ENCODE peak calls at places on chromosomes 7 and 10, in nine cellular contexts. Q, B, E, Y, U, W, C, L and T are unnamed samples.

GRCh38 chr7:45686441-45687184 is 112.4 kb downstream of the ADCY1 start:
- DNase-seq in Q (no peak), B (no peak), E (no peak), Y (peak; percentile 13), U (no peak), W (no peak), C (no peak), L (no peak), T (no peak)

GRCh38 chr7:12646139-12646538 is 41.3 kb upstream of the ARL4A start:
- DNase-seq in Q (peak; percentile 73), B (no peak), E (no peak), Y (no peak), U (no peak), W (no peak), C (no peak), L (no peak), T (no peak)

GRCh38 chr7:38373155-38373554 is 99.7 kb upstream of the TARP start:
- DNase-seq in Q (no peak), B (no peak), E (no peak), Y (no peak), U (no peak), W (no peak), C (no peak), L (no peak), T (no peak)

GRCh38 chr10:12542271-12542670 is 192.9 kb downstream of the CAMK1D start:
- DNase-seq in Q (no peak), B (no peak), E (no peak), Y (no peak), U (no peak), W (no peak), C (no peak), L (no peak), T (no peak)

GRCh38 chr7:18162653-18163052 is 135.0 kb upstream of the PRPS1L1 start:
- DNase-seq in Q (no peak), B (no peak), E (no peak), Y (no peak), U (no peak), W (no peak), C (no peak), L (no peak), T (no peak)

GRCh38 chr7:111772716-111773115 is 210.4 kb upstream of the IMMP2L start:
- DNase-seq in Q (no peak), B (no peak), E (no peak), Y (no peak), U (no peak), W (no peak), C (no peak), L (no peak), T (no peak)

GRCh38 chr10:44925224-44925623 is 14.1 kb downstream of the TMEM72 start:
- DNase-seq in Q (peak; percentile 27), B (peak; percentile 35), E (no peak), Y (no peak), U (no peak), W (no peak), C (peak; percentile 48), L (peak; percentile 58), T (no peak)

GRCh38 chr10:113199459-113199858 is 249.4 kb downstream of the TCF7L2 start:
- DNase-seq in Q (peak; percentile 55), B (peak; percentile 41), E (no peak), Y (no peak), U (no peak), W (peak; percentile 30), C (no peak), L (no peak), T (no peak)

GRCh38 chr10:77485847-77486246 is 151.8 kb downstream of the KCNMA1 start:
- DNase-seq in Q (no peak), B (no peak), E (peak; percentile 23), Y (no peak), U (no peak), W (no peak), C (no peak), L (no peak), T (no peak)

GRCh38 chr10:60188548-60188947 is 201.1 kb downstream of the ANK3 start:
- DNase-seq in Q (no peak), B (no peak), E (no peak), Y (no peak), U (no peak), W (no peak), C (no peak), L (no peak), T (no peak)

GRCh38 chr10:35079763-35080162 is 10.4 kb downstream of the CUL2 start:
- DNase-seq in Q (peak; percentile 90), B (peak; percentile 94), E (no peak), Y (no peak), U (no peak), W (peak; percentile 59), C (peak; percentile 5), L (no peak), T (no peak)

GRCh38 chr10:3172081-3172445 is 519 bp downstream of the PITRM1 start:
- DNase-seq in Q (peak; percentile 67), B (peak; percentile 64), E (peak; percentile 28), Y (peak; percentile 31), U (no peak), W (peak; percentile 73), C (peak; percentile 46), L (no peak), T (no peak)

GRCh38 chr7:138186951-138187351 is 110.7 kb downstream of the AKR1D1 start:
- DNase-seq in Q (peak; percentile 98), B (peak; percentile 45), E (no peak), Y (no peak), U (no peak), W (no peak), C (peak; percentile 59), L (no peak), T (no peak)

GRCh38 chr10:17144757-17145156 is 15.1 kb upstream of the CUBN start:
- DNase-seq in Q (no peak), B (peak; percentile 9), E (no peak), Y (no peak), U (no peak), W (peak; percentile 15), C (no peak), L (no peak), T (no peak)

GRCh38 chr10:26438534-26439269 is 561 bp downstream of the APBB1IP start:
- DNase-seq in Q (no peak), B (no peak), E (peak; percentile 28), Y (peak; percentile 34), U (peak; percentile 13), W (no peak), C (peak; percentile 9), L (no peak), T (no peak)

GRCh38 chr7:79495544-79496272 is 42.2 kb upstream of the MAGI2 start:
- DNase-seq in Q (peak; percentile 74), B (peak; percentile 49), E (no peak), Y (no peak), U (no peak), W (peak; percentile 68), C (no peak), L (no peak), T (no peak)

GRCh38 chr7:73830872-73831655 is at the start of gene CLDN4:
- DNase-seq in Q (no peak), B (peak; percentile 97), E (peak; percentile 97), Y (peak; percentile 98), U (peak; percentile 97), W (no peak), C (peak; percentile 92), L (no peak), T (no peak)

GRCh38 chr10:131825960-131826650 is 74.7 kb upstream of the PPP2R2D start:
- DNase-seq in Q (no peak), B (no peak), E (no peak), Y (no peak), U (no peak), W (no peak), C (no peak), L (no peak), T (no peak)

GRCh38 chr7:31860925-31861324 is 173.9 kb downstream of the PPP1R17 start:
- DNase-seq in Q (no peak), B (peak; percentile 79), E (no peak), Y (no peak), U (no peak), W (no peak), C (no peak), L (no peak), T (no peak)

DNA sequence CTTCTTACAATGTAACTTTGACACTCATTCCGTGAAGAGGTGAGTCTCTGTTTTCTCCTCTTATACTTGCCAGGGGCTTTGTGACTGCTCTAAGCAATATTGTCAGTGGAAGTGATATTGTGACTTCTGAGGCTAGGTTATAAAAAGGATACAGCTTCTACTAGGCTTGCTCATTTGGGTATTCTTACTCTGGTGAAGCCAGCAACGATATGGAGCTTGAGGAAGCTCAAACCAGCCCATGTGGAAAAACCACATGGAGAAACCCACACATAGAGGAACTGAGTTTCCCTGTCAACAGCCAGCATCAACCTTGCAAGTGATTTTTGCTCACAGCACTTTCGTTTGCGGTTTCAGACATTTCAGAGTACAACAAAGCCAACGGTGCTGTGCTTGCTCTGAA is 149.6 kb upstream of the SEMA3E start:
- DNase-seq in Q (no peak), B (no peak), E (no peak), Y (no peak), U (no peak), W (no peak), C (no peak), L (no peak), T (no peak)
- H3K27ac ChIP-seq in Q (no peak overlapping the region), B (no peak overlapping the region), E (no peak overlapping the region), Y (no peak overlapping the region), U (no peak overlapping the region), W (no peak overlapping the region), C (no peak overlapping the region), L (no peak overlapping the region), T (no peak overlapping the region)

DNA sequence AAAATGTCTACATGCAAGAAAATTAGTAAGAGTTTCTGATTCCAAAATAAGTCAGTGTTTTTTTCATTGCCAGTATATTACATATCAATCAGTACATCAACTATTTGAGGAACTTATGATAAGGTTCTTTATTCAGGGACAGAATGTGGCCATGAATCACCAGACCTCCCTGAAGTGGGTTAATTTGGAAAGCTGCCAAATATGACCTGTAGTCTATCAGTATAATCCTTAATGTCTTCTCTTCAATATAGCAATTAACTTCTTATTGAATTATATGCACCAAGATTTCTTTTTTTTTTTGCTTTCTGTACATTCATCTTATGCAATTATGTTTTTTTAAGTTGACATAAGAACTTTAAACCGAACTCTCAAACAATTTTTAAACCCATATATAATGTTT is 714.5 kb upstream of the POT1 start:
- DNase-seq in Q (peak; percentile 18), B (no peak), E (no peak), Y (no peak), U (no peak), W (no peak), C (no peak), L (no peak), T (no peak)
- H3K27ac ChIP-seq in Q (no peak overlapping the region), B (no peak overlapping the region), E (no peak overlapping the region), Y (no peak overlapping the region), U (no peak overlapping the region), W (no peak overlapping the region), C (no peak overlapping the region), L (no peak overlapping the region), T (no peak overlapping the region)

GRCh38 chr7:25665346-25665745 is 437.1 kb upstream of the NPVF start:
- DNase-seq in Q (no peak), B (no peak), E (no peak), Y (no peak), U (no peak), W (no peak), C (no peak), L (no peak), T (no peak)
- H3K27ac ChIP-seq in Q (no peak overlapping the region), B (no peak overlapping the region), E (no peak overlapping the region), Y (no peak overlapping the region), U (no peak overlapping the region), W (no peak overlapping the region), C (no peak overlapping the region), L (no peak overlapping the region), T (no peak overlapping the region)

DNA sequence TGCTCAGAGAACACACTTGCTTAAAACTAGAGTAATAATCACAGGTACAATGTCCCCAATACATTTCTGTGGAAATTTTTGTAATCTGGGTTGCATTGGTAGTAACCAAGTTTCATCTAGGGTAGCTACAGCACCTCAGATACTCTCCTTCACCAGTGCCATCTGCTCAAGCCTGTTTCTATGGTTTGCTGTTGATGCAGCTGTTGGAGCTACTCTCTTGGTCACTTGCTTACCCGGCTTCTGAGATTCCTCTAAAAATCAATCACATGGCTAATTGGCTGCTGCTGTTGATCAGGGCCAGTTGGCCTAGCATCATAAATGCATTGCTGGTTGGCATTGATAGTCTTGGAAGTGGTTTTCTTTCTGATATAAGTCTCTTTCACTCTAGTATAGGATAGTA is 220.8 kb downstream of the BICC1 start:
- DNase-seq in Q (no peak), B (no peak), E (no peak), Y (no peak), U (no peak), W (no peak), C (no peak), L (no peak), T (no peak)
- H3K27ac ChIP-seq in Q (no peak overlapping the region), B (no peak overlapping the region), E (no peak overlapping the region), Y (no peak overlapping the region), U (no peak overlapping the region), W (no peak overlapping the region), C (no peak overlapping the region), L (no peak overlapping the region), T (no peak overlapping the region)